ENCODE peak calls at places on chromosomes 16 and 17, in seven cellular contexts. M is hippocampal formation; A is bronchial epithelial cell; X is ACHN; H is nephron progenitor cell; G is stromal cell of bone marrow; V is activated T-helper 2 cell treated with anti-CD3 and anti-CD28 coated beads, Interferon-gamma antibody, Interleukin-2, Interleukin-4, amounts not matched to agents 10 μg/mL and 5 μg/mL and 100 μg/mL, durations not matched to agents 14 hours and 24 hours and 36 hours. R is an unnamed sample.

GRCh38 chr16:57235128-57236092 is 9.6 kb upstream of the ARL2BP start:
- DNase-seq in G (peak), V (no peak), M (no peak), A (peak), X (no peak), H (no peak), R (peak)

GRCh38 chr16:16120382-16121184 is 102.7 kb downstream of the ABCC6 start:
- DNase-seq in A (no peak), X (no peak), V (no peak), M (peak), H (no peak), G (no peak), R (no peak)

GRCh38 chr16:9846362-9847099 is 335.7 kb downstream of the GRIN2A start:
- DNase-seq in H (no peak), A (peak), V (no peak), G (no peak), X (no peak), M (no peak), R (peak)

GRCh38 chr16:15949210-15950166 is at the start of gene ABCC1:
- DNase-seq in M (peak), V (peak), X (peak), A (no peak), H (peak), G (no peak), R (peak)

GRCh38 chr16:4426021-4426684 is 485 bp downstream of the DNAJA3 start:
- DNase-seq in V (no peak), M (no peak), G (no peak), H (peak), X (peak), A (no peak), R (no peak)

GRCh38 chr17:8110456-8110804 is 7.9 kb downstream of the ALOXE3 start:
- DNase-seq in M (no peak), X (no peak), H (no peak), G (no peak), A (no peak), V (no peak), R (no peak)

GRCh38 chr16:57029161-57030160 is 40.1 kb downstream of the NLRC5 start:
- DNase-seq in X (peak), G (no peak), H (no peak), M (no peak), A (peak), V (no peak), R (peak)

GRCh38 chr17:1989135-1989534 is 36.0 kb downstream of the RTN4RL1 start:
- DNase-seq in H (no peak), M (no peak), X (peak), G (peak), V (no peak), A (peak), R (peak)

GRCh38 chr17:12021604-12022003 is 927 bp downstream of the MAP2K4 start:
- DNase-seq in A (no peak), G (no peak), H (no peak), M (no peak), X (no peak), V (no peak), R (no peak)

GRCh38 chr17:81666092-81666341 is 388 bp downstream of the OXLD1 start:
- DNase-seq in A (no peak), X (peak), V (no peak), M (no peak), H (no peak), G (no peak), R (no peak)

GRCh38 chr16:20894388-20894787 is 5.8 kb downstream of the DCUN1D3 start:
- DNase-seq in H (no peak), V (no peak), M (no peak), A (no peak), X (no peak), G (no peak), R (no peak)

GRCh38 chr16:50099957-50100648 is 34.3 kb downstream of the HEATR3 start:
- DNase-seq in H (no peak), M (no peak), X (no peak), V (no peak), A (peak), G (no peak), R (no peak)

GRCh38 chr16:75695708-75696107 is 5.6 kb downstream of the DUXB start:
- DNase-seq in G (no peak), H (no peak), A (no peak), M (no peak), X (peak), V (no peak), R (no peak)

GRCh38 chr17:32854177-32854576 is 22.7 kb downstream of the MYO1D start:
- DNase-seq in A (peak), X (peak), M (no peak), V (no peak), G (no peak), H (no peak), R (peak)

GRCh38 chr16:5432166-5432565 is 334.6 kb upstream of the EEF2KMT start:
- DNase-seq in H (no peak), M (no peak), V (no peak), X (no peak), G (no peak), A (no peak), R (peak)

GRCh38 chr17:29070795-29071194 is 27.9 kb downstream of the PIPOX start:
- DNase-seq in M (no peak), G (no peak), A (no peak), V (no peak), H (no peak), X (no peak), R (no peak)

R was measured in PC-3.